ENCODE peak calls at places on chromosomes 5 and 9, in six cellular contexts. H is choroid plexus epithelial cell; P is CD8-positive, alpha-beta T cell; F is adrenal gland; U is kidney epithelial cell; O is SK-N-MC. D is an unnamed sample.

GRCh38 chr9:68515304-68516017 is 25.2 kb downstream of the TMEM252 start:
- DNase-seq in F (no peak), O (no peak), U (no peak), H (peak), P (no peak), D (no peak)

GRCh38 chr5:9468070-9468388 is 77.8 kb downstream of the SEMA5A start:
- DNase-seq in O (no peak), P (no peak), F (no peak), U (peak), H (peak), D (no peak)

GRCh38 chr5:139757727-139758509 is 37.7 kb upstream of the PSD2 start:
- DNase-seq in H (no peak), F (no peak), U (no peak), O (no peak), P (no peak), D (no peak)

GRCh38 chr9:89538874-89539273 is 41.0 kb upstream of the SEMA4D start:
- DNase-seq in P (no peak), H (no peak), O (no peak), F (no peak), U (no peak), D (no peak)

GRCh38 chr9:70442328-70442848 is 27.9 kb upstream of the KLF9 start:
- DNase-seq in H (no peak), F (no peak), O (no peak), U (no peak), P (no peak), D (no peak)

GRCh38 chr5:131109540-131110255 is 55.4 kb downstream of the HINT1 start:
- DNase-seq in P (no peak), F (peak), U (no peak), H (peak), O (peak), D (peak)

GRCh38 chr5:138502121-138502520 is 36.8 kb downstream of the EGR1 start:
- DNase-seq in O (no peak), F (no peak), P (no peak), U (no peak), H (no peak), D (no peak)

GRCh38 chr5:167642779-167643517 is 648.5 kb upstream of the WWC1 start:
- DNase-seq in H (peak), P (no peak), O (peak), U (peak), F (no peak), D (no peak)

GRCh38 chr9:125302241-125302640 is 40.6 kb downstream of the GAPVD1 start:
- DNase-seq in F (no peak), O (no peak), P (no peak), H (no peak), U (no peak), D (no peak)

GRCh38 chr5:140403613-140404012 is 2.0 kb downstream of the ANKHD1 start:
- DNase-seq in P (no peak), O (no peak), F (no peak), H (no peak), U (no peak), D (no peak)

GRCh38 chr9:70042461-70043215 is 1.0 kb upstream of the MAMDC2 start:
- DNase-seq in H (no peak), P (no peak), O (no peak), U (no peak), F (no peak), D (no peak)

DNA sequence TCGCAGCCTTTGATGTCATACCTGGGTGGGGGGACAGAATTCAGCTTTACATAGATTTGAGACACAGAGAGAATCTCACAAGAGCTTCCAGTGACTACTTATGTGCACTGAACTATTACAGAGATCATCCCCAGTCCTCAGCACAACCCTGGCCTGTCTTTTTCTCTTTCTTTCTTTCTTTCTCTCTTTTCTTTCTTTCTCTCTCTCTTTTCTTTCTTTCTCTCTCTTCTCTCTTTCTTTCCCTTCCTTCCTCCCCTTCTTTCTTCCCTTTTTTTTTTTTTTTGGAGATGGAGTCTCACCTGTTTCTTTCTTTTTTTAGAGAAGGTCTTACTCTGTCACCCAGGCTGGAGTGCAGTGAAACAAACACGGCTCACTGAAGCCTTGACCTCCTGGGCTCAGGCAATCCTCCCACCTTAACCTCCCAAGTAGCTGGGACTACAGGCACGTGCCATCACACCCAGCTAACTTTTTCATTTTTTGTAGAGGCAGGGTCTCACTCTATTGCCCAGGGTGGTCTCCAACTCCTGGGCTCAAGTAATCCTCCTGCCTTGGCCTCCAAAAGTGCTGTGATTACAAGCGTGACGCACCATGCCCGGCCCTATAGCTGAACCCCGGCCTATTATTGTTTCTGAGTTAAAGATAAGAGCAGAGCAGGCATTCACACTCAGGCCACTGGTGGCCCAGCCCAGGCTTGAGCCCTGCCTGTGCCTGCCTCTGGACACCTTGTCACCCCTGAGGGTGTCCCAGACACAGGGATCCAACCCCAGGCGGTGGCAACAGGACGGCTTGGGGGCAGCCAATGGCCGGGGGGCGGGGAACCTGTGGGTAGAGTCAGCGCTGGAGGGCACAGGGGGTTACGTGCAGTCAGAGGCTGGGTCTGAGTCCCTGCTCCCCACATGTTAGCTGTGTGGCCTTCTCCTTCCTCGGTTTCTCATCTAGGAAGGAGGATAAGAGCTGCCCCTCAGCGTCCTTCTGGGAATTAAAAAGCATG is 4.3 kb downstream of the PIP5KL1 start:
- DNase-seq in F (no peak), H (no peak), P (no peak), U (no peak), O (no peak), D (no peak)
- H3K4me3 ChIP-seq in F (no peak), H (no peak), P (peak), U (no peak), O (no peak), D (no peak)

GRCh38 chr5:59460368-59461153 is 433.0 kb downstream of the PDE4D start:
- DNase-seq in H (peak), P (no peak), F (no peak), U (no peak), O (no peak), D (no peak)

GRCh38 chr5:59462954-59463353 is 430.6 kb downstream of the PDE4D start:
- DNase-seq in F (no peak), P (no peak), U (no peak), O (no peak), H (no peak), D (no peak)

GRCh38 chr5:59458966-59459729 is 434.4 kb downstream of the PDE4D start:
- DNase-seq in U (no peak), O (no peak), H (no peak), F (no peak), P (no peak), D (no peak)

GRCh38 chr5:59458321-59458720 is 435.2 kb downstream of the PDE4D start:
- DNase-seq in O (no peak), U (no peak), P (no peak), F (no peak), H (no peak), D (no peak)
- H3K4me3 ChIP-seq in O (no peak), U (no peak), P (no peak), F (no peak), H (no peak), D (no peak)

GRCh38 chr5:124736111-124736813 is 10.2 kb downstream of the ZNF608 start:
- DNase-seq in O (no peak), P (no peak), H (peak), F (no peak), U (no peak), D (no peak)
- H3K4me3 ChIP-seq in O (peak), P (no peak), H (no peak), F (no peak), U (no peak), D (no peak)

GRCh38 chr5:115842952-115843351 is 1.2 kb downstream of the AP3S1 start:
- DNase-seq in U (no peak), F (no peak), P (no peak), H (no peak), O (no peak), D (no peak)
- H3K4me3 ChIP-seq in U (peak), F (no peak), P (peak), H (peak), O (peak), D (peak)

GRCh38 chr5:149417714-149418368 is 38.7 kb upstream of the IL17B start:
- DNase-seq in H (no peak), F (no peak), O (no peak), U (no peak), P (no peak), D (no peak)

GRCh38 chr5:149419532-149420485 is 40.7 kb upstream of the IL17B start:
- DNase-seq in O (no peak), H (peak), U (no peak), P (no peak), F (no peak), D (no peak)

GRCh38 chr5:149420509-149421371 is 41.6 kb upstream of the IL17B start:
- DNase-seq in U (no peak), O (no peak), F (no peak), P (no peak), H (peak), D (no peak)

GRCh38 chr5:149416977-149417713 is 38.1 kb upstream of the IL17B start:
- DNase-seq in P (no peak), H (peak), F (no peak), O (no peak), U (no peak), D (no peak)

GRCh38 chr5:149418910-149419531 is 39.9 kb upstream of the IL17B start:
- DNase-seq in F (no peak), O (no peak), P (no peak), H (no peak), U (no peak), D (no peak)
- H3K4me3 ChIP-seq in F (no peak), O (no peak), P (no peak), H (no peak), U (no peak), D (no peak)

DNA sequence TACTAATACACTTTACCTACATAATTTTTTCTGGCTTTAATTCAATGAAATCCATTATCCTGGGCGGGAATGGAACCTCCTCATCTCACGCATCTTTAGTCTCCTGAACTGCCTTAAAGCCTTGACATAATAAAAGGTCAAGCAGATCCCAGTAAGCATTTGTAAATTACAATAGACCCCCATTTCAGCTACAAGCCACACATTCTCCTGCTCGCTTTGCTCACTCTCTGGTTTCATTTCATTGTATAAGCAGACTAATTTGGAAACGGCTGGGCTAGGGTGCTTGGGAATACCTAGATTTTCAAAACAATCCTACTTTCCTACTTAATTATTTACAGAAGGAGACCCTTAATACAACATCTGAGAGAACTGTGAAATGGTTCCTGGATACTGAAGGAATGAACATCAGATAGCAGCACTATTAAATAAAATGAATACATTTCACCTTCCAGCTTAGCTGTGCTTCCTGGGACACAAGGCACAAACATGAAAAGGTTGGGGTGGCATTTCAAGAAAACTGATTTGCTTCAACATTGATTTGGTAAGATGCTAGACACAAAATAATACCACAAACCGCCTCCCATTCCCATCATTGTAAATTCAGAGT is 1.5 kb downstream of the JAKMIP2 start:
- DNase-seq in H (no peak), O (no peak), U (no peak), F (no peak), P (no peak), D (no peak)
- H3K4me3 ChIP-seq in H (no peak), O (peak), U (no peak), F (no peak), P (no peak), D (no peak)